ENCODE peak calls at places on chromosomes 11 and 22, in four cellular contexts. One of them, this sample, is unnamed.
A peak's percentile ranks its signal among the peaks of the same experiment; 100 is the strongest.

GRCh38 chr22:30553971-30554370 is 7.4 kb upstream of the SEC14L6 start:
- DNase-seq in transverse colon: no peak
- DNase-seq in esophagus squamous epithelium: no peak
- DNase-seq in adrenal gland: no peak
- DNase-seq in this sample: no peak

GRCh38 chr11:47083913-47084312 is 92.8 kb downstream of the ARFGAP2 start:
- DNase-seq in transverse colon: no peak
- DNase-seq in adrenal gland: no peak
- DNase-seq in esophagus squamous epithelium: no peak
- DNase-seq in this sample: no peak

GRCh38 chr11:27472398-27473016 is at the start of gene LGR4:
- DNase-seq in esophagus squamous epithelium: peak; percentile 53
- DNase-seq in adrenal gland: peak; percentile 98
- DNase-seq in transverse colon: peak; percentile 95
- DNase-seq in this sample: peak; percentile 94

GRCh38 chr11:67455054-67455453 is at the start of gene CABP4:
- DNase-seq in esophagus squamous epithelium: no peak
- DNase-seq in adrenal gland: no peak
- DNase-seq in transverse colon: no peak
- DNase-seq in this sample: no peak

GRCh38 chr11:113778111-113778910 is 1.3 kb upstream of the CLDN25 start:
- DNase-seq in adrenal gland: peak; percentile 70
- DNase-seq in transverse colon: no peak
- DNase-seq in esophagus squamous epithelium: no peak
- DNase-seq in this sample: no peak

GRCh38 chr11:36363361-36364272 is 67.5 kb downstream of the PRR5L start:
- DNase-seq in adrenal gland: no peak
- DNase-seq in transverse colon: no peak
- DNase-seq in esophagus squamous epithelium: no peak
- DNase-seq in this sample: no peak

GRCh38 chr11:6646040-6646439 is 9.6 kb downstream of the DCHS1 start:
- DNase-seq in esophagus squamous epithelium: no peak
- DNase-seq in adrenal gland: peak; percentile 35
- DNase-seq in transverse colon: no peak
- DNase-seq in this sample: no peak

GRCh38 chr11:17839973-17840611 is 105.5 kb downstream of the KCNC1 start:
- DNase-seq in transverse colon: no peak
- DNase-seq in esophagus squamous epithelium: no peak
- DNase-seq in adrenal gland: peak; percentile 17
- DNase-seq in this sample: no peak

GRCh38 chr11:73314121-73314948 is 6.3 kb downstream of the ARHGEF17 start:
- DNase-seq in transverse colon: peak; percentile 12
- DNase-seq in adrenal gland: no peak
- DNase-seq in esophagus squamous epithelium: no peak
- DNase-seq in this sample: no peak

GRCh38 chr11:14894657-14895598 is 2.9 kb upstream of the CYP2R1 start:
- DNase-seq in transverse colon: peak; percentile 38
- DNase-seq in esophagus squamous epithelium: no peak
- DNase-seq in adrenal gland: peak; percentile 26
- DNase-seq in this sample: peak; percentile 80

GRCh38 chr22:30408388-30409101 is 11.7 kb downstream of the SEC14L2 start:
- DNase-seq in transverse colon: no peak
- DNase-seq in adrenal gland: no peak
- DNase-seq in esophagus squamous epithelium: no peak
- DNase-seq in this sample: no peak

GRCh38 chr11:132352497-132352896 is 982.1 kb downstream of the NTM start:
- DNase-seq in adrenal gland: no peak
- DNase-seq in transverse colon: no peak
- DNase-seq in esophagus squamous epithelium: no peak
- DNase-seq in this sample: no peak
- TF ChIP-seq POLR2A in adrenal gland: no peak
- TF ChIP-seq POLR2A in transverse colon: no peak
- TF ChIP-seq POLR2A in esophagus squamous epithelium: no peak
- TF ChIP-seq POLR2A in this sample: no peak

DNA sequence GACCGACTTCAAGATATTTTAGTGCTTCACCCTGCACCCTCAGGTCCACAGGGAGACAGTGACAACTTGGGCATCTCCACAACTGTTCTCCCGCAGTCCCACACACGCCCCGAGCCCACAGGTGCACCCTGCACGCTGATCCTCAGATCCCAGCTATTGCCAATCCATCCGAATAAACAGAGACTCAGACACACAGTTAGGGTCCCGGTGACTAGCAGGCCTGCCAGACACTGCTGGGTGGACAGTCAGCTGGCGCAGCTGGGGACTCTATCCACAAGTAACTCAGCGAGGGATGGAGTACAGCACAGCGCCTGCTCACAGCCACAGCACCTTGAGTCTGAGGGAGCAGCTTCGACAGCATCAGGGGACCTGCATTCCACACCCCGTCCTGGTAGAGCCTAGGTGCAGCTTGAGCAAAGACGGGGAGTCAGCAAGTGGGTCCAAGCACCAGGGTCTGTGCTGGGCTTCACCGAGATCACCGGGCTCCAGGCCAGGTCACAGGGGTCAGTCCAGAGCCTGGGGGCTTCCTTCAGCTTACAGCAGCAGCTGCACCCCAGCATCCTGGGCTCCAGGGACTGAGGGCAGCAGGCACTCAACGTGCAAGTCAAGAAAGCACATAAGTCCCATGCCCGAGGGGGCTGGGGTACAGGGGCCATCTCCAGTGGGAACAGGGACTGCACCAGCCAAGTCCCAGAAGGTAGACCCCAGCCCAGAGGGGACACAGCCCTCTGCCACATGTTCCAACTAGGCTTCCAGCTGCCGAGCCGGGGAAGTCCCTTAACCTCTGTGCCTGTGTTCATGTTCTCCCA is 7.6 kb downstream of the RPL3 start:
- DNase-seq in adrenal gland: no peak
- DNase-seq in esophagus squamous epithelium: no peak
- DNase-seq in transverse colon: no peak
- DNase-seq in this sample: no peak
- TF ChIP-seq POLR2A in adrenal gland: no peak
- TF ChIP-seq POLR2A in esophagus squamous epithelium: no peak
- TF ChIP-seq POLR2A in transverse colon: no peak
- TF ChIP-seq POLR2A in this sample: peak; percentile 56

GRCh38 chr22:38317995-38318715 is 922 bp upstream of the CSNK1E start:
- DNase-seq in transverse colon: peak; percentile 85
- DNase-seq in esophagus squamous epithelium: peak; percentile 26
- DNase-seq in adrenal gland: peak; percentile 90
- DNase-seq in this sample: peak; percentile 75
- TF ChIP-seq POLR2A in transverse colon: peak; percentile 70
- TF ChIP-seq POLR2A in esophagus squamous epithelium: no peak
- TF ChIP-seq POLR2A in adrenal gland: no peak
- TF ChIP-seq POLR2A in this sample: peak; percentile 47

GRCh38 chr22:44701187-44701586 is 817 bp upstream of the PRR5 start:
- DNase-seq in esophagus squamous epithelium: no peak
- DNase-seq in adrenal gland: no peak
- DNase-seq in transverse colon: no peak
- DNase-seq in this sample: no peak

GRCh38 chr22:44701824-44702478 is at the start of gene PRR5:
- DNase-seq in adrenal gland: peak; percentile 73
- DNase-seq in transverse colon: peak; percentile 84
- DNase-seq in esophagus squamous epithelium: peak; percentile 33
- DNase-seq in this sample: peak; percentile 85

GRCh38 chr22:44700456-44700855 is 1.5 kb upstream of the PRR5 start:
- DNase-seq in adrenal gland: no peak
- DNase-seq in esophagus squamous epithelium: no peak
- DNase-seq in transverse colon: no peak
- DNase-seq in this sample: no peak

GRCh38 chr22:44697423-44698179 is 4.4 kb upstream of the PRR5 start:
- DNase-seq in adrenal gland: peak; percentile 68
- DNase-seq in transverse colon: peak; percentile 88
- DNase-seq in esophagus squamous epithelium: no peak
- DNase-seq in this sample: peak; percentile 90

DNA sequence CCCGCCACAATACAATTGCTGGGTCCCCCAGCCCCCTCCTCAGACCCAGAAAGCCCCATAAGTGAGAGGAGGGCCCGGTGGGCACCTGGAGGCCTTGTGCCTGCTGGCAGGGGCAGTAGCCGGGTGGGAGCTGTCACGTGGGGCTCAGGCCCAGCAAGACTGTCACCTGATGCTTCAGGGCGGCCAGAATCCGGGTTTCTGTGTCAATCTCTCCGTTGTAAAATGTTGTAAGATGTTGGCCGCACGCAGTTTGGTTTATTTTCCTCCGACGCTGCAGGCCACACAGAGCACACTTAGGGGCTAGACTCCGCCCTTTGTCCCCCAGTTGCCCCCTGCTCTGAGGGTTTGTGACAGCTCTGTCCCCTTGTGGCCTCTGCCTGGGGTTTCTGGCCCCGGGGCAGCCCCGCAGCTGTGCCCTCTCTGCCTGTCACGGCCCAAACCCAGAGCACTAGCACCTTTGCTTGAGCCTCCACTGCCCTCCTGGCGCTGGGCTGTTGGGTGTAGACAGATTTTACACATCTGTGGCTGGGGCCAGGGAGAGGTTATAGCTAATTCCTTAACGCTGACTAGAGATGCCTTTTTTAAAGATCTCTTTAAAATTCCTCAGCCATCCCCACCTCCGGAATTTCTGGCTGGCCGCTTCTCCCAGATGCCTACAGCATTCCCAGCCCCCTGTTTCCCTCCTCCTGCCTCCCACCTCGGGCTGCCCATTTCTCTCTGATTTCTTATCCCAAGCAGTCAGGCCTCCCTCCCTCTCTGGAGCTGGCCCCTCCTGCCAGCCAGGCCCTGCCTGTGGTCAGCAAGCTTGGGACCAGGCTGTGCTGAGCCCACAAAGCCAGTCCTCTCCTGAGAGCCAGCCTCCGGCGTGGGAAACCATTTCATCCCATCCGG is 3.2 kb upstream of the PRR5 start:
- DNase-seq in transverse colon: no peak
- DNase-seq in adrenal gland: no peak
- DNase-seq in esophagus squamous epithelium: no peak
- DNase-seq in this sample: no peak
- TF ChIP-seq POLR2A in transverse colon: no peak
- TF ChIP-seq POLR2A in adrenal gland: no peak
- TF ChIP-seq POLR2A in esophagus squamous epithelium: no peak
- TF ChIP-seq POLR2A in this sample: no peak

This sample was measured in erythroblast.